ENCODE peak calls at places on chromosomes 16 and 17, in four cellular contexts. R is NCI-H748 treated with DMSO at 0.1 percent for 48 hours; F is Jurkat, Clone E6-1; H is choroid plexus epithelial cell. E is an unnamed sample.

GRCh38 chr16:7363397-7364053 is 30.9 kb downstream of the RBFOX1 start:
- DNase-seq in R (peak), F (no peak), H (no peak), E (no peak)

GRCh38 chr17:1653735-1654134 is 4.1 kb upstream of the RILP start:
- DNase-seq in R (no peak), F (no peak), H (no peak), E (no peak)

GRCh38 chr16:59881366-59881765 is 1147.2 kb upstream of the GOT2 start:
- DNase-seq in R (no peak), F (no peak), H (no peak), E (no peak)

GRCh38 chr17:45792995-45793755 is 9.1 kb downstream of the CRHR1 start:
- DNase-seq in R (no peak), F (no peak), H (no peak), E (no peak)

GRCh38 chr17:61775364-61775763 is 88.0 kb downstream of the BRIP1 start:
- DNase-seq in R (no peak), F (no peak), H (no peak), E (no peak)

GRCh38 chr17:50631908-50632571 is 2.6 kb upstream of the ABCC3 start:
- DNase-seq in R (no peak), F (no peak), H (peak), E (no peak)

GRCh38 chr17:74547736-74548135 is 1.8 kb upstream of the CD300C start:
- DNase-seq in R (no peak), F (peak), H (no peak), E (peak)

GRCh38 chr16:85781685-85782370 is 17.5 kb downstream of the EMC8 start:
- DNase-seq in R (no peak), F (no peak), H (peak), E (no peak)

GRCh38 chr17:325270-325976 is 27.2 kb downstream of the RPH3AL start:
- DNase-seq in R (no peak), F (no peak), H (no peak), E (no peak)

GRCh38 chr17:73256220-73256619 is 5.5 kb downstream of the CPSF4L start:
- DNase-seq in R (no peak), F (no peak), H (no peak), E (no peak)

GRCh38 chr17:69590690-69591089 is 176.2 kb downstream of the MAP2K6 start:
- DNase-seq in R (no peak), F (no peak), H (no peak), E (no peak)

GRCh38 chr16:89268987-89269735 is 51.7 kb downstream of the ZNF778 start:
- DNase-seq in R (no peak), F (no peak), H (peak), E (no peak)

GRCh38 chr16:81889896-81890634 is 111.0 kb downstream of the PLCG2 start:
- DNase-seq in R (peak), F (peak), H (peak), E (peak)

GRCh38 chr17:29561541-29562517 is 5.0 kb downstream of the ABHD15 start:
- DNase-seq in R (no peak), F (no peak), H (no peak), E (no peak)

GRCh38 chr17:58232707-58233156 is 5.7 kb upstream of the LPO start:
- DNase-seq in R (no peak), F (no peak), H (peak), E (no peak)

GRCh38 chr16:2817496-2818277 is 650 bp downstream of the PRSS21 start:
- DNase-seq in R (no peak), F (no peak), H (no peak), E (no peak)

GRCh38 chr16:1781758-1782407 is 488 bp downstream of the SPSB3 start:
- DNase-seq in R (no peak), F (no peak), H (peak), E (no peak)

GRCh38 chr17:76547642-76548202 is 7.9 kb downstream of the PRCD start:
- DNase-seq in R (no peak), F (no peak), H (no peak), E (no peak)

GRCh38 chr16:48003226-48003907 is 152.4 kb downstream of the ABCC12 start:
- DNase-seq in R (no peak), F (no peak), H (no peak), E (no peak)

GRCh38 chr16:84720180-84720579 is 20.4 kb downstream of the USP10 start:
- DNase-seq in R (no peak), F (no peak), H (peak), E (no peak)

E was measured in NCI-H774.